ENCODE peak calls at places on chromosomes 13 and 19, in four cellular contexts. I, U, M and D are unnamed samples. For H3K27me3, the result is how much of the 10 kb centered on the place peaks cover.

GRCh38 chr19:35169226-35169995 is 14.9 kb downstream of the FXYD5 start:
- DNase-seq in I (no peak), U (no peak), M (no peak), D (no peak)

GRCh38 chr13:45299194-45299593 is 41.8 kb downstream of the TPT1 start:
- DNase-seq in I (no peak), U (no peak), M (no peak), D (no peak)

GRCh38 chr19:41540041-41540695 is 35.8 kb upstream of the CEACAM21 start:
- DNase-seq in I (no peak), U (no peak), M (no peak), D (no peak)

GRCh38 chr13:21567714-21568113 is 36.3 kb downstream of the MICU2 start:
- DNase-seq in I (no peak), U (no peak), M (no peak), D (no peak)

GRCh38 chr19:15633122-15633521 is 7.6 kb upstream of the CYP4F3 start:
- DNase-seq in I (no peak), U (no peak), M (no peak), D (no peak)

GRCh38 chr13:48437381-48437780 is 24.5 kb upstream of the LPAR6 start:
- DNase-seq in I (no peak), U (no peak), M (no peak), D (peak)

GRCh38 chr19:48573163-48573505 is 21.2 kb downstream of the SULT2B1 start:
- DNase-seq in I (no peak), U (no peak), M (no peak), D (no peak)

GRCh38 chr19:6066661-6067646 is 43.3 kb downstream of the RFX2 start:
- DNase-seq in I (no peak), U (peak), M (no peak), D (peak)

GRCh38 chr13:109807345-109807744 is 21.0 kb upstream of the IRS2 start:
- DNase-seq in I (no peak), U (no peak), M (no peak), D (no peak)

GRCh38 chr19:55703790-55704215 is 28.8 kb downstream of the EPN1 start:
- DNase-seq in I (no peak), U (no peak), M (peak), D (no peak)

GRCh38 chr13:102591988-102592781 is 4.6 kb upstream of the TPP2 start:
- DNase-seq in I (peak), U (peak), M (peak), D (peak)

GRCh38 chr19:15864824-15865223 is 33.0 kb downstream of the CYP4F2 start:
- DNase-seq in I (no peak), U (no peak), M (no peak), D (no peak)

GRCh38 chr19:29694669-29695627 is 20.1 kb downstream of the C19orf12 start:
- DNase-seq in I (peak), U (no peak), M (peak), D (peak)

GRCh38 chr19:48873476-48874308 is 1.5 kb downstream of the PPP1R15A start:
- DNase-seq in I (no peak), U (no peak), M (no peak), D (no peak)

GRCh38 chr13:95552539-95553270 is at the start of gene CLDN10:
- DNase-seq in I (no peak), U (no peak), M (no peak), D (peak)

GRCh38 chr19:5775668-5776309 is 8.8 kb downstream of the PRR22 start:
- DNase-seq in I (no peak), U (peak), M (no peak), D (no peak)

GRCh38 chr19:18287836-18288772 is 6.7 kb upstream of the JUND start:
- DNase-seq in I (no peak), U (no peak), M (no peak), D (no peak)

GRCh38 chr13:100542546-100543156 is 45.9 kb downstream of the GGACT start:
- DNase-seq in I (no peak), U (peak), M (no peak), D (no peak)

GRCh38 chr19:49064029-49064629 is 489 bp downstream of the NTF4 start:
- DNase-seq in I (no peak), U (no peak), M (no peak), D (no peak)

GRCh38 chr19:8577247-8577646 is at the start of gene MYO1F:
- DNase-seq in I (no peak), U (no peak), M (no peak), D (no peak)

GRCh38 chr13:23950736-23951510 is 53.6 kb upstream of the C1QTNF9B start:
- DNase-seq in I (no peak), U (no peak), M (no peak), D (no peak)

GRCh38 chr13:28684257-28684656 is 25.3 kb downstream of the POMP start:
- DNase-seq in I (no peak), U (no peak), M (no peak), D (no peak)

GRCh38 chr13:60583911-60584753 is 187.1 kb downstream of the TDRD3 start:
- DNase-seq in I (no peak), U (no peak), M (no peak), D (no peak)

DNA sequence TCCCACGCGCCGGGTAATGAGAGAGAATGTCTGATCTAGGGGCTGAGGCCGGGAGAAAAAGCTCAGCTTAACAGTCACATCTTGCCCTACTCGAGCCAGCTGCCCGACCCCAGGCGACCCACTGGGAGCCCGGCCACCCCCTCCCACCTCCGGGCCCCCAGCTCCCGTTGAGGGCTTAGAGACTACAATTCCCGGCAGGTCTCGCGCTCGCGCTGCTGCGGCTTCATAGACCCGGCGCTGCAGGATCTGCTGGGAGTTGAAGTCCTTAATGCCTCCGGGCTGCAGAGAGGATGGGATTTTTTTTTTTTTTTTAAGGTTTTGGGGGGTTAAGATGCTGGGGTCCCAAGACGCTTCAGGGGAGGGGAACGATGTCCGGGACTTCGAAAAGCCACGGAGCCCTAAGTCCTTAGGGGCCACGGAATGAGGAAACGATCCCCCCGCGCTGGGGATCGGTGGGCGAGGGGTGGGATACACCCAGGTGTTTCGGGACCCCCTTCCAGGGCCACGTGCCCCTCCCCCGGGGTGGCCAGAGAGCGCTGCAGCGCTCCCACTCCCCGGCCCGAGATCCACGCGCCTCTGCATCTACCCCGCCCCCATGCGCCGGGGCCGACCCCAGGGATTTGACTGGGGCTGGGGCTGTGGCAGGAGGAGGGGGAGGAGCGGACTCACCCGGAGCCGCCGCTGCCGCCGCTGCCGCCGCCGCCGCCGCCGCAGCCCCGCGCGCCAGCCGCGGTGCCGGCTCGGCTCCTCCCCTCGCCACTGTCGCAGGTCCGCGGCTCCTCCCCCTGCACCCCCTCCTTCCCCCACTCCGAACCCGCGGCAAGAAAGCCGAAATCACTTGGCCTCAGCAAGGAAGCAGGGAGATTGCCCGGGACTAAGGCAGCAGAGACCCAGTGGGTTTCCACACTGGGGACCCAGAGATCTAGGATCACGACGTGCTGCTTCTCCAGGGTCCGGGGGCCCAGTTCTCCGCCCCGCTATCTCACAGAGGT is at the start of gene SYT3:
- DNase-seq in I (peak), U (no peak), M (peak), D (no peak)
- H3K27me3 ChIP-seq in I (under half), U (under half), M (under half), D (under half)

GRCh38 chr19:54369082-54369691 is 4.5 kb upstream of the LAIR1 start:
- DNase-seq in I (peak), U (no peak), M (no peak), D (no peak)

GRCh38 chr19:54366811-54367210 is 2.1 kb upstream of the LAIR1 start:
- DNase-seq in I (peak), U (no peak), M (no peak), D (no peak)

DNA sequence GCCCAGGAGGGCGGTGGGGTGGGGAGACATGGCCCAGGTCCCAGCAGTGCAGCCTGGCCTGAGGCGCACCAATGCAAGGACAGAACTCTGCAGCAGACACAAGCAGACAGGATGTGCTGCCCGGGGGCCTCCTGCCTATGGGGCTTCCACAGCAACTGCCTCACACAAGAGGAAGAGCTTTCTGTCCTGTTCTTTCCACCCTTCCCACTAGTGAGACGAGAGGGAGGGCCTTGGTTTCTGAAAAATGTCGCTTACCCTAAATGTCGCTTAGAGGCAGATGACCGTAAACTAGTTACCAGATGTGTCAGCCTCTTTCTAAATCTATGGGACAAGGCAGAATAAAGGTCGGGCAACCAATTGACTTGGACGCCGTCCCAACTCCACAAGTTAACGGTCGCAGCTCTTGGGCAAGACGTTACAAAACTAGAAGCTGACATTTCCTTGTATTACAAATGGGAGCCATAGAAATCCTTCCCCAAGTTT is at the start of gene LAIR1:
- DNase-seq in I (peak), U (no peak), M (peak), D (peak)
- H3K4me3 ChIP-seq in I (peak), U (no peak), M (peak), D (no peak)

GRCh38 chr13:78611040-78611439 is 7.7 kb upstream of the POU4F1 start:
- DNase-seq in I (no peak), U (no peak), M (no peak), D (no peak)
- H3K27me3 ChIP-seq in I (under half), U (under half), M (under half), D (under half)

DNA sequence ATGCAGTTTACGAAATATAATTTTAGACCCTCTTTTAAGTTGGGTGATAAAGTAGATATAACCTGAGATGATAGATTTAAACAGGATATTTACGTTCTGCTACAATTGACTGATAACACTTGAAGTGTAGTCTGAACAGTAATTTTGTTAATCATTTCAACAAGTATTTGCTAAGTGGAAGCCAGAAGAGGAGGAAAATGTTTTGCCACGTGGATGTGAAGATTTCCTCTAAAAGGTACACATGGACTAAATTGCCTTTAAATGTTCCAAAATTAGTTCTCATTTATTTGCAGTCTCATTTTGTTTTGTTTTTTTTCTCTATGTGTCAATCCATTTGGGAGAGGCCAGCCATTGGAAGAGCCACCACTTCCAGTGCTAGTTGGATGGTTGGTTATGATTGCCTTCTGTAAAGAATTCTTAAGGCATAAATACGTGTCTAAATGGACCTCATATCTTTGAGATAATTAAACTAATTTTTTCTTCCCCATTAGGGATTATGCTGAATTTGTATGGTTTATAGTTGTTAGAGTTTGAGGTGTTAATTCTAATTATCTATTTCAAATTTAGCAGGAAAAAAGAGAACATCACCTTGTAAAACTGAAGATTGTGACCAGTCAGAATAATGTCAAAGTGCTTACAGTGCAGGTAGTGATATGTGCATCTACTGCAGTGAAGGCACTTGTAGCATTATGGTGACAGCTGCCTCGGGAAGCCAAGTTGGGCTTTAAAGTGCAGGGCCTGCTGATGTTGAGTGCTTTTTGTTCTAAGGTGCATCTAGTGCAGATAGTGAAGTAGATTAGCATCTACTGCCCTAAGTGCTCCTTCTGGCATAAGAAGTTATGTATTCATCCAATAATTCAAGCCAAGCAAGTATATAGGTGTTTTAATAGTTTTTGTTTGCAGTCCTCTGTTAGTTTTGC is 2.8 kb downstream of the MIR17HG start:
- DNase-seq in I (peak), U (no peak), M (no peak), D (no peak)
- H3K4me3 ChIP-seq in I (peak), U (no peak), M (no peak), D (no peak)